ENCODE peak calls at places on chromosomes 1 and 21, in eight cellular contexts. J is caudate nucleus; W is HTR-8/SVneo; Y is IMR-90; F is choroid plexus epithelial cell; T is fibroblast of gingiva; Z is activated CD8-positive, alpha-beta memory T cell treated with anti-CD3 and anti-CD28 coated beads for 4 hours; E is amygdala. P is an unnamed sample.

GRCh38 chr1:225866061-225866844 is 15.9 kb downstream of the TMEM63A start:
- DNase-seq in J (no peak), W (no peak), Y (peak), F (peak), T (no peak), Z (peak), E (no peak), P (no peak)

GRCh38 chr1:118556936-118557335 is 371.9 kb upstream of the SPAG17 start:
- DNase-seq in J (no peak), W (no peak), Y (no peak), F (no peak), T (no peak), Z (no peak), E (no peak), P (no peak)

GRCh38 chr1:92480813-92481597 is 5.7 kb downstream of the GFI1 start:
- DNase-seq in J (no peak), W (no peak), Y (no peak), F (no peak), T (no peak), Z (no peak), E (no peak), P (no peak)

GRCh38 chr1:235739631-235740030 is 90.0 kb upstream of the GNG4 start:
- DNase-seq in J (no peak), W (no peak), Y (peak), F (peak), T (peak), Z (no peak), E (no peak), P (no peak)

GRCh38 chr1:217482356-217483102 is 148.4 kb downstream of the GPATCH2 start:
- DNase-seq in J (no peak), W (peak), Y (peak), F (peak), T (peak), Z (no peak), E (no peak), P (peak)

GRCh38 chr1:246492611-246493245 is 14.4 kb downstream of the SMYD3 start:
- DNase-seq in J (no peak), W (peak), Y (peak), F (peak), T (peak), Z (no peak), E (peak), P (peak)

GRCh38 chr1:41862411-41863221 is 56.1 kb downstream of the HIVEP3 start:
- DNase-seq in J (peak), W (peak), Y (peak), F (peak), T (no peak), Z (peak), E (no peak), P (no peak)

GRCh38 chr1:184296466-184297243 is 90.2 kb upstream of the C1orf21 start:
- DNase-seq in J (no peak), W (no peak), Y (peak), F (peak), T (peak), Z (no peak), E (no peak), P (peak)

GRCh38 chr21:31798842-31799691 is 67.1 kb upstream of the SCAF4 start:
- DNase-seq in J (peak), W (no peak), Y (peak), F (no peak), T (no peak), Z (no peak), E (no peak), P (no peak)

GRCh38 chr1:247431643-247432042 is 15.7 kb downstream of the NLRP3 start:
- DNase-seq in J (no peak), W (no peak), Y (no peak), F (no peak), T (no peak), Z (no peak), E (no peak), P (no peak)

GRCh38 chr1:37567023-37567422 is 10.3 kb downstream of the DNALI1 start:
- DNase-seq in J (no peak), W (no peak), Y (no peak), F (no peak), T (no peak), Z (no peak), E (no peak), P (no peak)

GRCh38 chr1:191886977-191887376 is 271.3 kb upstream of the RGS18 start:
- DNase-seq in J (no peak), W (no peak), Y (no peak), F (no peak), T (no peak), Z (no peak), E (no peak), P (no peak)